ENCODE peak calls at places on chromosomes 7 and 10, in ten cellular contexts. One of them, this sample, is unnamed.

GRCh38 chr10:124458874-124459273 is 2.7 kb upstream of the LHPP start:
- DNase-seq in A549: no peak
- DNase-seq in transverse colon: no peak
- DNase-seq in K562: no peak
- DNase-seq in uterus: no peak
- DNase-seq in esophagus muscularis mucosa: no peak
- DNase-seq in heart left ventricle: no peak
- DNase-seq in esophagus squamous epithelium: no peak
- DNase-seq in sigmoid colon: no peak
- DNase-seq in vagina: no peak
- DNase-seq in this sample: no peak

GRCh38 chr10:78571286-78571685 is 497.5 kb upstream of the ZMIZ1 start:
- DNase-seq in A549: no peak
- DNase-seq in transverse colon: no peak
- DNase-seq in K562: no peak
- DNase-seq in uterus: no peak
- DNase-seq in esophagus muscularis mucosa: no peak
- DNase-seq in heart left ventricle: no peak
- DNase-seq in esophagus squamous epithelium: no peak
- DNase-seq in sigmoid colon: peak
- DNase-seq in vagina: no peak
- DNase-seq in this sample: no peak

GRCh38 chr10:27699778-27700177 is 45.8 kb downstream of the MKX start:
- DNase-seq in A549: no peak
- DNase-seq in transverse colon: no peak
- DNase-seq in K562: no peak
- DNase-seq in uterus: no peak
- DNase-seq in esophagus muscularis mucosa: no peak
- DNase-seq in heart left ventricle: no peak
- DNase-seq in esophagus squamous epithelium: no peak
- DNase-seq in sigmoid colon: no peak
- DNase-seq in vagina: no peak
- DNase-seq in this sample: no peak

GRCh38 chr10:132279873-132280645 is 27.7 kb downstream of the STK32C start:
- DNase-seq in A549: no peak
- DNase-seq in transverse colon: no peak
- DNase-seq in K562: peak
- DNase-seq in uterus: no peak
- DNase-seq in esophagus muscularis mucosa: no peak
- DNase-seq in heart left ventricle: peak
- DNase-seq in esophagus squamous epithelium: no peak
- DNase-seq in sigmoid colon: no peak
- DNase-seq in vagina: no peak
- DNase-seq in this sample: no peak

GRCh38 chr7:157008206-157009169 is 2.0 kb downstream of the MNX1 start:
- DNase-seq in A549: no peak
- DNase-seq in transverse colon: no peak
- DNase-seq in K562: no peak
- DNase-seq in uterus: no peak
- DNase-seq in esophagus muscularis mucosa: no peak
- DNase-seq in heart left ventricle: no peak
- DNase-seq in esophagus squamous epithelium: no peak
- DNase-seq in sigmoid colon: no peak
- DNase-seq in vagina: no peak
- DNase-seq in this sample: no peak

GRCh38 chr7:85630904-85631582 is 444.2 kb upstream of the SEMA3D start:
- DNase-seq in A549: peak
- DNase-seq in transverse colon: no peak
- DNase-seq in K562: no peak
- DNase-seq in uterus: no peak
- DNase-seq in esophagus muscularis mucosa: no peak
- DNase-seq in heart left ventricle: no peak
- DNase-seq in esophagus squamous epithelium: no peak
- DNase-seq in sigmoid colon: no peak
- DNase-seq in vagina: no peak
- DNase-seq in this sample: no peak

GRCh38 chr7:157464111-157464970 is 127.5 kb downstream of the DNAJB6 start:
- DNase-seq in A549: no peak
- DNase-seq in transverse colon: no peak
- DNase-seq in K562: no peak
- DNase-seq in uterus: no peak
- DNase-seq in esophagus muscularis mucosa: no peak
- DNase-seq in heart left ventricle: no peak
- DNase-seq in esophagus squamous epithelium: no peak
- DNase-seq in sigmoid colon: no peak
- DNase-seq in vagina: no peak
- DNase-seq in this sample: no peak

GRCh38 chr7:1990001-1990670 is 242.6 kb downstream of the MAD1L1 start:
- DNase-seq in A549: no peak
- DNase-seq in transverse colon: no peak
- DNase-seq in K562: no peak
- DNase-seq in uterus: no peak
- DNase-seq in esophagus muscularis mucosa: no peak
- DNase-seq in heart left ventricle: peak
- DNase-seq in esophagus squamous epithelium: no peak
- DNase-seq in sigmoid colon: no peak
- DNase-seq in vagina: no peak
- DNase-seq in this sample: no peak

GRCh38 chr10:132577350-132578005 is 39.9 kb downstream of the INPP5A start:
- DNase-seq in A549: peak
- DNase-seq in transverse colon: no peak
- DNase-seq in K562: no peak
- DNase-seq in uterus: peak
- DNase-seq in esophagus muscularis mucosa: no peak
- DNase-seq in heart left ventricle: no peak
- DNase-seq in esophagus squamous epithelium: no peak
- DNase-seq in sigmoid colon: peak
- DNase-seq in vagina: no peak
- DNase-seq in this sample: no peak

GRCh38 chr10:11322698-11323097 is 288.8 kb downstream of the USP6NL start:
- DNase-seq in A549: no peak
- DNase-seq in transverse colon: no peak
- DNase-seq in K562: no peak
- DNase-seq in uterus: no peak
- DNase-seq in esophagus muscularis mucosa: no peak
- DNase-seq in heart left ventricle: no peak
- DNase-seq in esophagus squamous epithelium: no peak
- DNase-seq in sigmoid colon: no peak
- DNase-seq in vagina: no peak
- DNase-seq in this sample: no peak

GRCh38 chr10:8967004-8967530 is 912.6 kb downstream of the GATA3 start:
- DNase-seq in A549: no peak
- DNase-seq in transverse colon: no peak
- DNase-seq in K562: no peak
- DNase-seq in uterus: no peak
- DNase-seq in esophagus muscularis mucosa: no peak
- DNase-seq in heart left ventricle: no peak
- DNase-seq in esophagus squamous epithelium: no peak
- DNase-seq in sigmoid colon: no peak
- DNase-seq in vagina: no peak
- DNase-seq in this sample: no peak

GRCh38 chr10:97327348-97328294 is 6.9 kb downstream of the FRAT2 start:
- DNase-seq in A549: peak
- DNase-seq in transverse colon: no peak
- DNase-seq in K562: peak
- DNase-seq in uterus: no peak
- DNase-seq in esophagus muscularis mucosa: no peak
- DNase-seq in heart left ventricle: no peak
- DNase-seq in esophagus squamous epithelium: no peak
- DNase-seq in sigmoid colon: no peak
- DNase-seq in vagina: no peak
- DNase-seq in this sample: no peak

GRCh38 chr7:144728556-144728955 is 107.3 kb downstream of the TPK1 start:
- DNase-seq in A549: no peak
- DNase-seq in transverse colon: no peak
- DNase-seq in K562: no peak
- DNase-seq in uterus: no peak
- DNase-seq in esophagus muscularis mucosa: no peak
- DNase-seq in heart left ventricle: no peak
- DNase-seq in esophagus squamous epithelium: no peak
- DNase-seq in sigmoid colon: no peak
- DNase-seq in vagina: no peak
- DNase-seq in this sample: no peak

DNA sequence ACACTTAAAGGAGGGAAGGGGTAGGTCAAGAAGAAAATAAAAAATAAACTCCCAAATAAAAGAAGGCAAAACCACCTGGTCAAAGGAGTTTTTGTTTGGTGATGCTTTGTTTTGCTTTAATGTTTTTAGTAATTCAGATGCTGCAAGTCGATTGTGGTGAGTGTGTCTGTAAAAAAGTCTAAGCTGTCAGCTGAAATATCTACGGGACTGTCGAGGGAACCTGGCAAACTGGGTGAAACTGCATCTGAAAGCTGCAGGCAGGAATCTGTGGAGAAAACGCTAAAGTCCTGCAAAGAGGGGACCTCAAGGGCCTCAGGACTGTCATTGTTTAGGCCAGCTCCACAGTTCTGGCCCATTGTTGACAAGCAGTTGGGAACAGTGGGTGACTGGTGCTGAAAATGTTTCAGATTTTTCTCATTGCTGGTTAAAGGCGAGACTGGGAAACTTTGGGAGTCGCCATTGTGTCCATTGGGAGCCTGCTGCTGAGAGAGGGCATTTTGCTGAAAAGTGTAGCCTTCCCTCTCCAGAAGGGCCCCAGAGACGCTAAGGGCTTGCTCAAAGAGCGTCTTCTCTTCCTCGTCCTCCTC is 1.8 kb downstream of the HOXA2 start:
- DNase-seq in A549: no peak
- DNase-seq in transverse colon: no peak
- DNase-seq in K562: no peak
- DNase-seq in uterus: no peak
- DNase-seq in esophagus muscularis mucosa: no peak
- DNase-seq in heart left ventricle: no peak
- DNase-seq in esophagus squamous epithelium: no peak
- DNase-seq in sigmoid colon: no peak
- DNase-seq in vagina: no peak
- DNase-seq in this sample: no peak
- TF ChIP-seq POLR2A in A549: no peak
- TF ChIP-seq POLR2A in transverse colon: no peak
- TF ChIP-seq POLR2A in K562: no peak
- TF ChIP-seq POLR2A in uterus: no peak
- TF ChIP-seq POLR2A in esophagus muscularis mucosa: no peak
- TF ChIP-seq POLR2A in heart left ventricle: no peak
- TF ChIP-seq POLR2A in esophagus squamous epithelium: no peak
- TF ChIP-seq POLR2A in sigmoid colon: no peak
- TF ChIP-seq POLR2A in vagina: no peak
- TF ChIP-seq POLR2A in this sample: no peak

GRCh38 chr7:38069052-38069451 is 109.0 kb upstream of the STARD3NL start:
- DNase-seq in A549: no peak
- DNase-seq in transverse colon: no peak
- DNase-seq in K562: no peak
- DNase-seq in uterus: no peak
- DNase-seq in esophagus muscularis mucosa: no peak
- DNase-seq in heart left ventricle: no peak
- DNase-seq in esophagus squamous epithelium: no peak
- DNase-seq in sigmoid colon: no peak
- DNase-seq in vagina: no peak
- DNase-seq in this sample: no peak

GRCh38 chr7:38068461-38068860 is 109.6 kb upstream of the STARD3NL start:
- DNase-seq in A549: no peak
- DNase-seq in transverse colon: no peak
- DNase-seq in K562: no peak
- DNase-seq in uterus: no peak
- DNase-seq in esophagus muscularis mucosa: no peak
- DNase-seq in heart left ventricle: no peak
- DNase-seq in esophagus squamous epithelium: no peak
- DNase-seq in sigmoid colon: no peak
- DNase-seq in vagina: no peak
- DNase-seq in this sample: no peak

GRCh38 chr7:38070718-38071117 is 107.3 kb upstream of the STARD3NL start:
- DNase-seq in A549: peak
- DNase-seq in transverse colon: no peak
- DNase-seq in K562: peak
- DNase-seq in uterus: no peak
- DNase-seq in esophagus muscularis mucosa: no peak
- DNase-seq in heart left ventricle: no peak
- DNase-seq in esophagus squamous epithelium: no peak
- DNase-seq in sigmoid colon: no peak
- DNase-seq in vagina: no peak
- DNase-seq in this sample: peak
- TF ChIP-seq CTCF in A549: peak
- TF ChIP-seq CTCF in transverse colon: peak
- TF ChIP-seq CTCF in K562: peak
- TF ChIP-seq CTCF in uterus: no peak
- TF ChIP-seq CTCF in esophagus muscularis mucosa: peak
- TF ChIP-seq CTCF in heart left ventricle: peak
- TF ChIP-seq CTCF in esophagus squamous epithelium: no peak
- TF ChIP-seq CTCF in sigmoid colon: no peak
- TF ChIP-seq CTCF in vagina: peak
- TF ChIP-seq CTCF in this sample: peak

GRCh38 chr10:7797582-7797981 is 9.6 kb downstream of the ATP5F1C start:
- DNase-seq in A549: peak
- DNase-seq in transverse colon: no peak
- DNase-seq in K562: peak
- DNase-seq in uterus: no peak
- DNase-seq in esophagus muscularis mucosa: no peak
- DNase-seq in heart left ventricle: no peak
- DNase-seq in esophagus squamous epithelium: no peak
- DNase-seq in sigmoid colon: no peak
- DNase-seq in vagina: no peak
- DNase-seq in this sample: peak
- H3K27ac ChIP-seq in A549: no peak
- H3K27ac ChIP-seq in transverse colon: no peak
- H3K27ac ChIP-seq in K562: peak
- H3K27ac ChIP-seq in uterus: no peak
- H3K27ac ChIP-seq in esophagus muscularis mucosa: no peak
- H3K27ac ChIP-seq in heart left ventricle: peak
- H3K27ac ChIP-seq in esophagus squamous epithelium: no peak
- H3K27ac ChIP-seq in sigmoid colon: no peak
- H3K27ac ChIP-seq in vagina: no peak
- H3K27ac ChIP-seq in this sample: no peak

DNA sequence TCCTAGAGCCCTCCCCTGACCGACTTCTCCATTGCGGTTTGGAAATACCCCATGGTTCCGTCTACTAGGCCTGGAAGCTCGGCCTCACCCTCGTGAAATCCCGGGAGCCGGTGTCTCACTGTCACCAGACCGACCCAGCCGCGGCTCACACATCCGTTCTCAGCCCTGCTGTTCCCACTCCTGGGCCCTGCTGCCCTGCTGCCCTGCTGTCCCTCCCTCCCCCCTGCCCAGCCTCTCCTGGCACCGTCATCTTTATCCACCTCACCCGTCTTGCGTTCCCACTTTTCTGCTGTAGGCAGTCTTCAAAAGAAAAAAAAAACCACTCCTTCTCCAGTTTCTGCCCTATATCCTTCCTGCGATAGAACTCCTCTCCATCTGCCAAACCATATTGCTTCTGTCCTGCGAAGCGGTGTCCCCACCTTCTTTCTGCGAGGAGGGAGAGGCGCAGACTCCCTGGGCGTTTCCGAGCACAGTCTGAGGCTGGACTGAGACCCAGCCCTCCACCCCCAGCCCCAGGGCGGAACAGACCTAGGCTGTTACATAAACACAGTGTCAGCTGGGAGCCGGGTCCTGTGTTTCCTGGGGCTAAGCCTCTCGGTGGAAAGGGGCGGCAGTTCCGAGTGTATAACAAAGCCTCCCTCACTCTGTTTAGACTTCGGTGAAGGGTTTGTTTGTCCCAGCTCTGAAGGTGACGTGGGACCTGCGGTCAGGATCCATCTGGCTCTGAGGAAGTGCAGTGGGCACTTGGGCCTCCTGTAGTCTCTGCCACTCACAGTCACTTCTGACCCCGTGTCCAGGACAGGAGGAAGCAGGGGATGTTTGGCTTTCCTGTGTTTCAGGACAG is 2.8 kb downstream of the AGAP3 start:
- DNase-seq in A549: no peak
- DNase-seq in transverse colon: peak
- DNase-seq in K562: no peak
- DNase-seq in uterus: peak
- DNase-seq in esophagus muscularis mucosa: no peak
- DNase-seq in heart left ventricle: peak
- DNase-seq in esophagus squamous epithelium: peak
- DNase-seq in sigmoid colon: peak
- DNase-seq in vagina: no peak
- DNase-seq in this sample: peak
- TF ChIP-seq POLR2A in A549: no peak
- TF ChIP-seq POLR2A in transverse colon: peak
- TF ChIP-seq POLR2A in K562: no peak
- TF ChIP-seq POLR2A in uterus: peak
- TF ChIP-seq POLR2A in esophagus muscularis mucosa: no peak
- TF ChIP-seq POLR2A in heart left ventricle: peak
- TF ChIP-seq POLR2A in esophagus squamous epithelium: peak
- TF ChIP-seq POLR2A in sigmoid colon: no peak
- TF ChIP-seq POLR2A in vagina: no peak
- TF ChIP-seq POLR2A in this sample: no peak

This sample was measured in ovary.